ENCODE peak calls at places on chromosomes 12 and 14, in five cellular contexts. One of them, this sample, is unnamed.

GRCh38 chr14:49879683-49880204 is 13.1 kb upstream of the ARF6 start:
- DNase-seq in WERI-Rb-1: peak; percentile 55
- DNase-seq in H9: peak; percentile 87
- DNase-seq in Peyer's patch: peak; percentile 60
- DNase-seq in caudate nucleus: no peak
- DNase-seq in this sample: no peak

GRCh38 chr12:110741371-110741770 is 1.3 kb downstream of the PPP1CC start:
- DNase-seq in H9: no peak
- DNase-seq in WERI-Rb-1: no peak
- DNase-seq in caudate nucleus: no peak
- DNase-seq in Peyer's patch: no peak
- DNase-seq in this sample: no peak

GRCh38 chr14:51540364-51540763 is 111.3 kb upstream of the FRMD6 start:
- DNase-seq in Peyer's patch: no peak
- DNase-seq in caudate nucleus: no peak
- DNase-seq in H9: no peak
- DNase-seq in WERI-Rb-1: no peak
- DNase-seq in this sample: no peak

GRCh38 chr12:5000204-5000603 is 43.5 kb upstream of the KCNA5 start:
- DNase-seq in H9: no peak
- DNase-seq in caudate nucleus: no peak
- DNase-seq in WERI-Rb-1: peak; percentile 24
- DNase-seq in Peyer's patch: no peak
- DNase-seq in this sample: no peak

GRCh38 chr12:110699591-110700445 is 10.9 kb upstream of the HVCN1 start:
- DNase-seq in H9: peak; percentile 67
- DNase-seq in WERI-Rb-1: no peak
- DNase-seq in caudate nucleus: no peak
- DNase-seq in Peyer's patch: no peak
- DNase-seq in this sample: peak; percentile 9

GRCh38 chr12:110656071-110656655 is 32.8 kb downstream of the HVCN1 start:
- DNase-seq in Peyer's patch: no peak
- DNase-seq in caudate nucleus: no peak
- DNase-seq in H9: no peak
- DNase-seq in WERI-Rb-1: no peak
- DNase-seq in this sample: no peak

GRCh38 chr12:5989621-5990020 is 44.6 kb upstream of the ANO2 start:
- DNase-seq in WERI-Rb-1: no peak
- DNase-seq in H9: no peak
- DNase-seq in caudate nucleus: no peak
- DNase-seq in Peyer's patch: no peak
- DNase-seq in this sample: no peak

GRCh38 chr12:130992979-130993538 is 39.4 kb downstream of the ADGRD1 start:
- DNase-seq in H9: no peak
- DNase-seq in Peyer's patch: no peak
- DNase-seq in WERI-Rb-1: no peak
- DNase-seq in caudate nucleus: no peak
- DNase-seq in this sample: no peak

GRCh38 chr12:22034709-22035506 is 11.1 kb upstream of the CMAS start:
- DNase-seq in H9: no peak
- DNase-seq in WERI-Rb-1: no peak
- DNase-seq in caudate nucleus: no peak
- DNase-seq in Peyer's patch: no peak
- DNase-seq in this sample: no peak

GRCh38 chr12:26077915-26078314 is 46.9 kb downstream of the BHLHE41 start:
- DNase-seq in caudate nucleus: no peak
- DNase-seq in WERI-Rb-1: no peak
- DNase-seq in Peyer's patch: no peak
- DNase-seq in H9: no peak
- DNase-seq in this sample: no peak

GRCh38 chr12:93050026-93050747 is 121.1 kb upstream of the EEA1 start:
- DNase-seq in WERI-Rb-1: no peak
- DNase-seq in Peyer's patch: no peak
- DNase-seq in H9: no peak
- DNase-seq in caudate nucleus: no peak
- DNase-seq in this sample: no peak

GRCh38 chr12:91769736-91770135 is 375.9 kb downstream of the BTG1 start:
- DNase-seq in WERI-Rb-1: no peak
- DNase-seq in Peyer's patch: no peak
- DNase-seq in H9: no peak
- DNase-seq in caudate nucleus: no peak
- DNase-seq in this sample: no peak

GRCh38 chr12:38556647-38557046 is 240.1 kb downstream of the ALG10B start:
- DNase-seq in H9: no peak
- DNase-seq in WERI-Rb-1: no peak
- DNase-seq in caudate nucleus: no peak
- DNase-seq in Peyer's patch: no peak
- DNase-seq in this sample: no peak

GRCh38 chr12:23750923-23751322 is 198.5 kb downstream of the SOX5 start:
- DNase-seq in Peyer's patch: no peak
- DNase-seq in WERI-Rb-1: no peak
- DNase-seq in caudate nucleus: no peak
- DNase-seq in H9: no peak
- DNase-seq in this sample: no peak

GRCh38 chr12:64618953-64619590 is 8.8 kb downstream of the RASSF3 start:
- DNase-seq in H9: no peak
- DNase-seq in Peyer's patch: no peak
- DNase-seq in WERI-Rb-1: no peak
- DNase-seq in caudate nucleus: no peak
- DNase-seq in this sample: no peak

GRCh38 chr14:105864116-105864515 is 337.7 kb downstream of the TMEM121 start:
- DNase-seq in caudate nucleus: no peak
- DNase-seq in H9: peak; percentile 10
- DNase-seq in WERI-Rb-1: no peak
- DNase-seq in Peyer's patch: no peak
- DNase-seq in this sample: no peak

GRCh38 chr12:99978152-99978551 is 6.6 kb downstream of the ANKS1B start:
- DNase-seq in Peyer's patch: no peak
- DNase-seq in WERI-Rb-1: no peak
- DNase-seq in H9: no peak
- DNase-seq in caudate nucleus: no peak
- DNase-seq in this sample: no peak

GRCh38 chr12:84201976-84202375 is 710.6 kb downstream of the SLC6A15 start:
- DNase-seq in caudate nucleus: no peak
- DNase-seq in H9: no peak
- DNase-seq in Peyer's patch: no peak
- DNase-seq in WERI-Rb-1: peak; percentile 14
- DNase-seq in this sample: no peak

GRCh38 chr14:105885561-105886320 is 359.4 kb downstream of the TMEM121 start:
- DNase-seq in WERI-Rb-1: peak; percentile 1
- DNase-seq in H9: no peak
- DNase-seq in caudate nucleus: no peak
- DNase-seq in Peyer's patch: peak; percentile 23
- DNase-seq in this sample: no peak

GRCh38 chr14:38243696-38244250 is 12.1 kb downstream of the CLEC14A start:
- DNase-seq in WERI-Rb-1: no peak
- DNase-seq in H9: no peak
- DNase-seq in Peyer's patch: no peak
- DNase-seq in caudate nucleus: no peak
- DNase-seq in this sample: no peak

GRCh38 chr14:38238332-38238731 is 17.6 kb downstream of the CLEC14A start:
- DNase-seq in Peyer's patch: no peak
- DNase-seq in WERI-Rb-1: no peak
- DNase-seq in caudate nucleus: no peak
- DNase-seq in H9: no peak
- DNase-seq in this sample: no peak

GRCh38 chr14:38233218-38233617 is 22.7 kb downstream of the CLEC14A start:
- DNase-seq in caudate nucleus: no peak
- DNase-seq in Peyer's patch: no peak
- DNase-seq in WERI-Rb-1: no peak
- DNase-seq in H9: no peak
- DNase-seq in this sample: no peak

GRCh38 chr14:38238881-38239280 is 17.0 kb downstream of the CLEC14A start:
- DNase-seq in WERI-Rb-1: no peak
- DNase-seq in H9: no peak
- DNase-seq in Peyer's patch: no peak
- DNase-seq in caudate nucleus: no peak
- DNase-seq in this sample: no peak
- H3K27ac ChIP-seq in WERI-Rb-1: no peak overlapping the region
- H3K27ac ChIP-seq in H9: no peak overlapping the region
- H3K27ac ChIP-seq in Peyer's patch: no peak overlapping the region
- H3K27ac ChIP-seq in caudate nucleus: no peak overlapping the region
- H3K27ac ChIP-seq in this sample: no peak overlapping the region

GRCh38 chr12:116200812-116201211 is 76.7 kb downstream of the MED13L start:
- DNase-seq in caudate nucleus: no peak
- DNase-seq in Peyer's patch: no peak
- DNase-seq in WERI-Rb-1: no peak
- DNase-seq in H9: no peak
- DNase-seq in this sample: no peak

GRCh38 chr12:116196752-116197718 is 80.5 kb downstream of the MED13L start:
- DNase-seq in caudate nucleus: no peak
- DNase-seq in WERI-Rb-1: no peak
- DNase-seq in Peyer's patch: no peak
- DNase-seq in H9: no peak
- DNase-seq in this sample: no peak

GRCh38 chr12:116194935-116195431 is 82.5 kb downstream of the MED13L start:
- DNase-seq in Peyer's patch: no peak
- DNase-seq in WERI-Rb-1: no peak
- DNase-seq in H9: no peak
- DNase-seq in caudate nucleus: no peak
- DNase-seq in this sample: no peak

GRCh38 chr12:116199160-116199559 is 78.3 kb downstream of the MED13L start:
- DNase-seq in Peyer's patch: no peak
- DNase-seq in WERI-Rb-1: no peak
- DNase-seq in caudate nucleus: no peak
- DNase-seq in H9: no peak
- DNase-seq in this sample: no peak

GRCh38 chr12:116196226-116196625 is 81.3 kb downstream of the MED13L start:
- DNase-seq in Peyer's patch: no peak
- DNase-seq in WERI-Rb-1: no peak
- DNase-seq in caudate nucleus: no peak
- DNase-seq in H9: no peak
- DNase-seq in this sample: no peak
- H3K27ac ChIP-seq in Peyer's patch: no peak overlapping the region
- H3K27ac ChIP-seq in WERI-Rb-1: no peak overlapping the region
- H3K27ac ChIP-seq in caudate nucleus: no peak overlapping the region
- H3K27ac ChIP-seq in H9: no peak overlapping the region
- H3K27ac ChIP-seq in this sample: no peak overlapping the region

GRCh38 chr14:95137804-95138167 is 19.5 kb downstream of the DICER1 start:
- DNase-seq in caudate nucleus: no peak
- DNase-seq in H9: no peak
- DNase-seq in WERI-Rb-1: no peak
- DNase-seq in Peyer's patch: no peak
- DNase-seq in this sample: no peak

GRCh38 chr14:95142208-95142607 is 15.1 kb downstream of the DICER1 start:
- DNase-seq in H9: no peak
- DNase-seq in Peyer's patch: no peak
- DNase-seq in caudate nucleus: no peak
- DNase-seq in WERI-Rb-1: no peak
- DNase-seq in this sample: no peak

GRCh38 chr14:95141684-95142083 is 15.6 kb downstream of the DICER1 start:
- DNase-seq in Peyer's patch: no peak
- DNase-seq in caudate nucleus: no peak
- DNase-seq in WERI-Rb-1: no peak
- DNase-seq in H9: no peak
- DNase-seq in this sample: no peak

GRCh38 chr14:95138876-95139275 is 18.5 kb downstream of the DICER1 start:
- DNase-seq in WERI-Rb-1: no peak
- DNase-seq in caudate nucleus: no peak
- DNase-seq in Peyer's patch: no peak
- DNase-seq in H9: no peak
- DNase-seq in this sample: no peak

GRCh38 chr14:95140060-95140858 is 17.1 kb downstream of the DICER1 start:
- DNase-seq in caudate nucleus: no peak
- DNase-seq in H9: no peak
- DNase-seq in WERI-Rb-1: no peak
- DNase-seq in Peyer's patch: no peak
- DNase-seq in this sample: no peak
- H3K27ac ChIP-seq in caudate nucleus: peak overlapping the region; percentile 83
- H3K27ac ChIP-seq in H9: no peak overlapping the region
- H3K27ac ChIP-seq in WERI-Rb-1: no peak overlapping the region
- H3K27ac ChIP-seq in Peyer's patch: no peak overlapping the region
- H3K27ac ChIP-seq in this sample: peak overlapping the region; percentile 84

DNA sequence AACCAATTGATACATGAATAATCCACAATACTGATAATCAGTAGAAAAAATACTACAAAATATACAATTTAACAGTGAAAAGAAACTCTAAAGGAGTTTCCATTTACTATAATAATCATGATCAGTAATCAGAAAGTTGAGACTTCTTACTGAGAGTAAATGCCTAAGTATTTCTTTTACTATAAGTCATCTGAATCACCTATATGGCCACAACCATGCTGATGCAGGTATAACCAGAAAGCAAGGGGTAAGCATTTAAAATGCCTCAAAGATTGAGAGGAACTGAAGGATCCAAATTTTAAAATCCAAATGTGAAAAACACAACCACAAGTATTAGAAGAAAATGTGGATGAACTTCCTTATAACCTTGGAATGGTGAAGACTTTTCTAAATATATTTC is 23.4 kb downstream of the CDK17 start:
- DNase-seq in caudate nucleus: no peak
- DNase-seq in WERI-Rb-1: no peak
- DNase-seq in Peyer's patch: no peak
- DNase-seq in H9: no peak
- DNase-seq in this sample: no peak
- H3K27ac ChIP-seq in caudate nucleus: no peak overlapping the region
- H3K27ac ChIP-seq in WERI-Rb-1: no peak overlapping the region
- H3K27ac ChIP-seq in Peyer's patch: no peak overlapping the region
- H3K27ac ChIP-seq in H9: no peak overlapping the region
- H3K27ac ChIP-seq in this sample: no peak overlapping the region

DNA sequence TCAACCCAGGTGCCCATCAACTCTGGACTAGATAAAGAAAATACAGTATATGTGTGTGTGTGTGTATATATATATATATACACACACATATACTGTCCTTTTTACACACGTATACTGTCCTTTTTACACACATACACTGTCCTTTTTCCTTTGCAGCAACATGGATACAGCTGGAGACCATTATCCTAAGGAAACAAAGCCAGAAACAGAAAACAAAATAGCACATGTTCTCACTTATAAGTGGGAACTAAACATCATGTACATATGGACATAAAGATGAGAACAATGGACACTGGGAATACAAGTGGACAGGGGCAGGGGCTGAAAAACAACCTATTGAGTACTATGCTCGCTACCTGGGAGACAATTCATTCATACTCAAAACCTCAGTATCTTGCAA is 23.8 kb downstream of the VDR start:
- DNase-seq in WERI-Rb-1: no peak
- DNase-seq in H9: no peak
- DNase-seq in Peyer's patch: no peak
- DNase-seq in caudate nucleus: no peak
- DNase-seq in this sample: no peak
- H3K27ac ChIP-seq in WERI-Rb-1: no peak overlapping the region
- H3K27ac ChIP-seq in H9: no peak overlapping the region
- H3K27ac ChIP-seq in Peyer's patch: no peak overlapping the region
- H3K27ac ChIP-seq in caudate nucleus: no peak overlapping the region
- H3K27ac ChIP-seq in this sample: no peak overlapping the region

This sample was measured in substantia nigra.